ENCODE peak calls at places on chromosomes 2 and 18, in six cellular contexts. E is ovary, N is Karpas-422, F is Peyer's patch, T is MG63, A is HAP-1. P is an unnamed sample.
A peak's percentile ranks its signal among the peaks of the same experiment; 100 is the strongest.

GRCh38 chr2:45909677-45910191 is 258.3 kb downstream of the PRKCE start:
- DNase-seq in E (no peak), T (no peak), F (peak; percentile 50), A (no peak), N (peak; percentile 88), P (no peak)

GRCh38 chr2:33034784-33035183 is 88.0 kb downstream of the LTBP1 start:
- DNase-seq in F (no peak), A (no peak), T (peak; percentile 38), E (no peak), N (no peak), P (no peak)

GRCh38 chr2:140539506-140539905 is 1591.3 kb downstream of the LRP1B start:
- DNase-seq in A (no peak), T (no peak), E (no peak), F (no peak), N (no peak), P (no peak)

GRCh38 chr2:195613922-195614321 is 43.1 kb upstream of the SLC39A10 start:
- DNase-seq in E (no peak), F (no peak), A (no peak), T (peak; percentile 38), N (no peak), P (peak; percentile 22)

GRCh38 chr2:23662941-23663729 is 263.8 kb downstream of the ATAD2B start:
- DNase-seq in E (peak; percentile 73), T (no peak), F (no peak), A (no peak), N (no peak), P (no peak)

GRCh38 chr2:191645807-191646611 is 31.9 kb upstream of the NABP1 start:
- DNase-seq in F (no peak), T (no peak), A (no peak), E (no peak), N (no peak), P (no peak)

GRCh38 chr2:219576505-219577388 is 4.6 kb downstream of the INHA start:
- DNase-seq in F (no peak), E (peak; percentile 74), T (no peak), A (peak; percentile 60), N (no peak), P (no peak)

GRCh38 chr2:100141906-100142305 is 484 bp downstream of the AFF3 start:
- DNase-seq in A (no peak), N (peak; percentile 73), T (no peak), E (no peak), F (no peak), P (no peak)

GRCh38 chr2:3605013-3605961 is 10.4 kb downstream of the COLEC11 start:
- DNase-seq in F (peak; percentile 26), T (peak; percentile 72), A (peak; percentile 73), E (peak; percentile 77), N (peak; percentile 96), P (no peak)

GRCh38 chr18:76252880-76253279 is 242.2 kb downstream of the ZNF516 start:
- DNase-seq in N (peak; percentile 76), T (no peak), A (no peak), F (no peak), E (no peak), P (no peak)

GRCh38 chr2:189681903-189682302 is 7.4 kb downstream of the ANKAR start:
- DNase-seq in A (no peak), E (no peak), T (no peak), F (no peak), N (no peak), P (no peak)

GRCh38 chr2:100142393-100142792 is at the start of gene AFF3:
- DNase-seq in A (no peak), T (no peak), F (peak; percentile 87), N (peak; percentile 96), E (no peak), P (no peak)

GRCh38 chr2:84830758-84831500 is 50.0 kb downstream of the TRABD2A start:
- DNase-seq in N (no peak), E (peak; percentile 53), F (no peak), T (no peak), A (no peak), P (no peak)

GRCh38 chr2:74530239-74531161 is 767 bp downstream of the HTRA2 start:
- DNase-seq in N (peak; percentile 77), E (no peak), A (peak; percentile 69), T (peak; percentile 35), F (peak; percentile 54), P (no peak)

GRCh38 chr2:141554810-141555209 is 576.0 kb downstream of the LRP1B start:
- DNase-seq in E (no peak), F (no peak), N (no peak), T (no peak), A (peak; percentile 20), P (peak; percentile 52)

GRCh38 chr2:106130251-106130998 is 63.7 kb downstream of the UXS1 start:
- DNase-seq in F (no peak), T (no peak), N (peak; percentile 63), A (no peak), E (no peak), P (no peak)

GRCh38 chr2:205858781-205859478 is 176.6 kb downstream of the NRP2 start:
- DNase-seq in N (no peak), T (peak; percentile 34), F (no peak), A (no peak), E (no peak), P (no peak)

GRCh38 chr2:196954001-196954400 is 27.5 kb upstream of the PGAP1 start:
- DNase-seq in F (no peak), E (no peak), A (peak; percentile 36), N (no peak), T (no peak), P (no peak)

GRCh38 chr2:230931556-230932231 is 6.7 kb upstream of the GPR55 start:
- DNase-seq in T (no peak), F (no peak), N (no peak), A (no peak), E (no peak), P (no peak)

GRCh38 chr2:72150961-72151356 is 3.3 kb upstream of the CYP26B1 start:
- DNase-seq in T (no peak), E (peak; percentile 20), A (no peak), F (no peak), N (no peak), P (no peak)

GRCh38 chr2:84894131-84894586 is 11.3 kb upstream of the TMSB10 start:
- DNase-seq in N (no peak), A (no peak), F (no peak), E (no peak), T (no peak), P (no peak)

GRCh38 chr2:217787160-217787877 is 215.5 kb downstream of the TNS1 start:
- DNase-seq in E (no peak), T (no peak), A (no peak), N (no peak), F (no peak), P (no peak)

GRCh38 chr18:413263-413662 is 87.2 kb downstream of the COLEC12 start:
- DNase-seq in F (no peak), T (no peak), N (no peak), A (no peak), E (no peak), P (no peak)

GRCh38 chr18:34923911-34924310 is 117.3 kb upstream of the MAPRE2 start:
- DNase-seq in F (no peak), A (no peak), N (no peak), T (no peak), E (no peak), P (no peak)

GRCh38 chr2:232458051-232458660 is 2.2 kb downstream of the ALPI start:
- DNase-seq in A (peak; percentile 3), E (no peak), T (no peak), F (no peak), N (no peak), P (no peak)

GRCh38 chr2:218896501-218897393 is 16.1 kb downstream of the WNT10A start:
- DNase-seq in N (peak; percentile 70), F (peak; percentile 77), E (no peak), A (peak; percentile 34), T (no peak), P (no peak)

GRCh38 chr2:80573167-80573566 is 268.6 kb upstream of the LRRTM1 start:
- DNase-seq in A (no peak), N (no peak), F (no peak), T (no peak), E (no peak), P (no peak)

GRCh38 chr2:127091886-127092285 is 15.1 kb downstream of the BIN1 start:
- DNase-seq in F (no peak), A (no peak), T (no peak), N (no peak), E (no peak), P (no peak)

GRCh38 chr2:127090281-127091128 is 16.4 kb downstream of the BIN1 start:
- DNase-seq in F (no peak), E (no peak), T (no peak), N (no peak), A (no peak), P (no peak)

GRCh38 chr2:127092306-127092705 is 14.6 kb downstream of the BIN1 start:
- DNase-seq in E (no peak), A (no peak), F (no peak), N (no peak), T (no peak), P (no peak)

GRCh38 chr2:127089466-127090235 is 17.3 kb downstream of the BIN1 start:
- DNase-seq in F (no peak), A (no peak), E (no peak), T (no peak), N (no peak), P (no peak)

DNA sequence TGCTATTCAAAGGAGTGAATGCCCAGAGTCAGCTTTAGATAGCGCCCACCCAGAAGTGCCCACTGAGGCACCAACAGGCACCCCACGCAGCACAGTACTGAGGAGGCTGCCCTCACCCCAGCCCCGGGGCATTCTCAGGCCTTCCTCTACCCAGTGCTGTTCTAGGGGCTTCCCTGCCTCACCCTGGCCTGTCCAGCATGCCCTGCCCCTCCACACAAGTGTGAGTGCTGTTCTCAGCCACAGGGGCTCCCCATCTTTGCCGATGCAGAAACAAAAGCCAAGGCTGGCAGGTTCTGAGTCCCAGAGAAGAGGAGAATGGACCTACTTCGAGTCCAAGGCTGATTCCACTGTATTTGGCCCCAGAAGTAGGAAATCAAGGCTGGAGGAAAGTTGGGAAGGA is 15.8 kb downstream of the BIN1 start:
- DNase-seq in E (no peak), F (no peak), T (no peak), N (no peak), A (no peak), P (no peak)
- H3K4me3 ChIP-seq in E (no peak overlapping the region), F (no peak overlapping the region), T (no peak overlapping the region), N (no peak overlapping the region), A (no peak overlapping the region), P (no peak overlapping the region)

GRCh38 chr18:2848145-2848878 is 1.5 kb downstream of the EMILIN2 start:
- DNase-seq in N (peak; percentile 53), A (no peak), T (no peak), E (no peak), F (no peak), P (no peak)
- H3K36me3 ChIP-seq in N (no peaks in the 10 kb centered on the region), A (no peaks in the 10 kb centered on the region), T (no peaks in the 10 kb centered on the region), E (no peaks in the 10 kb centered on the region), F (no peaks in the 10 kb centered on the region), P (peaks cover 41% of the 10 kb centered on the region)

GRCh38 chr2:70894765-70895164 is 40.9 kb upstream of the ATP6V1B1 start:
- DNase-seq in T (no peak), A (no peak), F (no peak), N (no peak), E (no peak), P (no peak)
- H3K27me3 ChIP-seq in T (no peaks in the 10 kb centered on the region), A (no peaks in the 10 kb centered on the region), F (peaks cover 23% of the 10 kb centered on the region), N (no peaks in the 10 kb centered on the region), E (no peaks in the 10 kb centered on the region), P (peaks cover 99% of the 10 kb centered on the region)

GRCh38 chr2:149543845-149544244 is 43.7 kb downstream of the MMADHC start:
- DNase-seq in T (no peak), N (no peak), F (no peak), E (no peak), A (no peak), P (no peak)

GRCh38 chr2:149540138-149540537 is 47.4 kb downstream of the MMADHC start:
- DNase-seq in E (no peak), T (no peak), F (no peak), A (no peak), N (no peak), P (no peak)

GRCh38 chr2:149544692-149545091 is 42.9 kb downstream of the MMADHC start:
- DNase-seq in N (no peak), E (no peak), A (no peak), T (no peak), F (no peak), P (no peak)
- H3K4me3 ChIP-seq in N (no peak overlapping the region), E (no peak overlapping the region), A (no peak overlapping the region), T (no peak overlapping the region), F (no peak overlapping the region), P (no peak overlapping the region)

P was measured in NT2/D1.